ENCODE peak calls at places on chromosomes 7 and 10, in eight cellular contexts. M is AG09309, V is GM18507, N is AML-193, P is thyroid gland, C is nucleus accumbens, L is transverse colon, K is fibroblast of lung. E is an unnamed sample.

GRCh38 chr10:113930482-113931057 is 76.1 kb downstream of the NHLRC2 start:
- DNase-seq in M (no peak), V (no peak), N (no peak), P (no peak), C (no peak), L (no peak), K (no peak), E (no peak)

GRCh38 chr7:38855867-38856266 is 53.1 kb downstream of the VPS41 start:
- DNase-seq in M (no peak), V (no peak), N (no peak), P (no peak), C (no peak), L (no peak), K (no peak), E (no peak)

GRCh38 chr7:98163704-98164478 is 47.3 kb upstream of the BHLHA15 start:
- DNase-seq in M (no peak), V (no peak), N (no peak), P (no peak), C (no peak), L (peak), K (peak), E (peak)

GRCh38 chr10:80204801-80205477 is 398 bp downstream of the ANXA11 start:
- DNase-seq in M (no peak), V (no peak), N (no peak), P (peak), C (no peak), L (peak), K (peak), E (no peak)

GRCh38 chr10:125155101-125155500 is 5.3 kb downstream of the CTBP2 start:
- DNase-seq in M (no peak), V (no peak), N (no peak), P (no peak), C (no peak), L (no peak), K (peak), E (no peak)

GRCh38 chr10:50605280-50606270 is 18.2 kb downstream of the SGMS1 start:
- DNase-seq in M (peak), V (no peak), N (peak), P (peak), C (no peak), L (peak), K (peak), E (peak)

GRCh38 chr7:154373951-154374350 is 321.8 kb downstream of the DPP6 start:
- DNase-seq in M (no peak), V (no peak), N (no peak), P (no peak), C (peak), L (no peak), K (no peak), E (no peak)

GRCh38 chr10:86269332-86269731 is 97.3 kb downstream of the GRID1 start:
- DNase-seq in M (no peak), V (no peak), N (no peak), P (peak), C (no peak), L (no peak), K (no peak), E (no peak)

GRCh38 chr10:96089116-96089515 is 41.0 kb upstream of the ZNF518A start:
- DNase-seq in M (no peak), V (peak), N (no peak), P (no peak), C (no peak), L (no peak), K (no peak), E (no peak)

GRCh38 chr10:948347-948746 is 16.8 kb upstream of the LARP4B start:
- DNase-seq in M (no peak), V (no peak), N (no peak), P (no peak), C (no peak), L (no peak), K (no peak), E (no peak)

GRCh38 chr7:92058040-92058439 is 76.2 kb downstream of the CYP51A1 start:
- DNase-seq in M (no peak), V (no peak), N (peak), P (no peak), C (no peak), L (no peak), K (peak), E (no peak)

GRCh38 chr10:119896937-119897336 is 4.4 kb downstream of the SEC23IP start:
- DNase-seq in M (no peak), V (no peak), N (no peak), P (peak), C (no peak), L (peak), K (no peak), E (no peak)

GRCh38 chr10:7432884-7433726 is 22.3 kb upstream of the SFMBT2 start:
- DNase-seq in M (no peak), V (no peak), N (no peak), P (no peak), C (no peak), L (no peak), K (no peak), E (no peak)

GRCh38 chr7:105011771-105012502 is 2.1 kb upstream of the KMT2E start:
- DNase-seq in M (no peak), V (no peak), N (no peak), P (peak), C (no peak), L (peak), K (no peak), E (no peak)

GRCh38 chr7:16046045-16046444 is 359.6 kb upstream of the MEOX2 start:
- DNase-seq in M (no peak), V (no peak), N (no peak), P (no peak), C (no peak), L (no peak), K (peak), E (no peak)

GRCh38 chr10:71854031-71854430 is 3.0 kb upstream of the PSAP start:
- DNase-seq in M (no peak), V (no peak), N (no peak), P (peak), C (no peak), L (no peak), K (peak), E (no peak)

GRCh38 chr7:522071-522937 is 2.7 kb upstream of the PDGFA start:
- DNase-seq in M (no peak), V (no peak), N (no peak), P (peak), C (peak), L (peak), K (peak), E (no peak)

GRCh38 chr7:96953676-96954513 is 51.5 kb upstream of the DLX6 start:
- DNase-seq in M (no peak), V (no peak), N (no peak), P (no peak), C (no peak), L (no peak), K (peak), E (no peak)

GRCh38 chr10:74113546-74113945 is 37.1 kb downstream of the AP3M1 start:
- DNase-seq in M (no peak), V (no peak), N (no peak), P (peak), C (no peak), L (no peak), K (peak), E (no peak)

GRCh38 chr10:60942134-60942533 is 1.9 kb downstream of the RHOBTB1 start:
- DNase-seq in M (no peak), V (no peak), N (no peak), P (no peak), C (no peak), L (no peak), K (no peak), E (no peak)

GRCh38 chr7:24718431-24718831 is 38.8 kb downstream of the GSDME start:
- DNase-seq in M (no peak), V (no peak), N (no peak), P (no peak), C (no peak), L (no peak), K (no peak), E (no peak)

GRCh38 chr10:80473692-80474596 is 19.8 kb downstream of the TSPAN14 start:
- DNase-seq in M (no peak), V (no peak), N (no peak), P (peak), C (no peak), L (no peak), K (peak), E (no peak)

GRCh38 chr7:17663056-17663675 is 277.1 kb downstream of the SNX13 start:
- DNase-seq in M (peak), V (no peak), N (no peak), P (no peak), C (no peak), L (no peak), K (peak), E (no peak)

GRCh38 chr7:86733783-86734182 is 90.1 kb downstream of the GRM3 start:
- DNase-seq in M (no peak), V (no peak), N (no peak), P (no peak), C (no peak), L (no peak), K (peak), E (no peak)

GRCh38 chr10:33034931-33035330 is 76.9 kb upstream of the ITGB1 start:
- DNase-seq in M (no peak), V (no peak), N (no peak), P (no peak), C (no peak), L (no peak), K (no peak), E (no peak)

GRCh38 chr10:100747061-100747825 is 1.9 kb downstream of the PAX2 start:
- DNase-seq in M (no peak), V (no peak), N (no peak), P (no peak), C (no peak), L (no peak), K (no peak), E (no peak)

GRCh38 chr10:71094712-71095390 is 117.5 kb upstream of the UNC5B start:
- DNase-seq in M (no peak), V (no peak), N (no peak), P (no peak), C (no peak), L (no peak), K (peak), E (no peak)

GRCh38 chr7:151249732-151250072 is 1.2 kb upstream of the SMARCD3 start:
- DNase-seq in M (no peak), V (no peak), N (no peak), P (peak), C (no peak), L (peak), K (peak), E (no peak)

GRCh38 chr7:148963583-148964509 is 64.5 kb downstream of the PDIA4 start:
- DNase-seq in M (no peak), V (no peak), N (no peak), P (no peak), C (no peak), L (peak), K (peak), E (no peak)

GRCh38 chr7:54796150-54796549 is 37.1 kb upstream of the SEC61G start:
- DNase-seq in M (no peak), V (no peak), N (no peak), P (no peak), C (no peak), L (no peak), K (no peak), E (no peak)

GRCh38 chr10:45377858-45378257 is 3.8 kb downstream of the ALOX5 start:
- DNase-seq in M (no peak), V (no peak), N (no peak), P (no peak), C (no peak), L (no peak), K (no peak), E (no peak)

GRCh38 chr7:101100858-101101847 is 15.9 kb downstream of the TRIM56 start:
- DNase-seq in M (no peak), V (no peak), N (no peak), P (no peak), C (no peak), L (no peak), K (no peak), E (no peak)

GRCh38 chr7:4610768-4611467 is 71.2 kb upstream of the FOXK1 start:
- DNase-seq in M (no peak), V (peak), N (peak), P (peak), C (peak), L (peak), K (peak), E (no peak)

GRCh38 chr10:131250454-131251145 is 60.9 kb downstream of the TCERG1L start:
- DNase-seq in M (no peak), V (no peak), N (no peak), P (peak), C (no peak), L (no peak), K (no peak), E (no peak)

GRCh38 chr7:17965600-17965999 is 25.3 kb upstream of the SNX13 start:
- DNase-seq in M (no peak), V (no peak), N (no peak), P (no peak), C (no peak), L (no peak), K (peak), E (no peak)

GRCh38 chr10:98957801-98958200 is 277.9 kb downstream of the HPSE2 start:
- DNase-seq in M (no peak), V (no peak), N (no peak), P (no peak), C (no peak), L (no peak), K (no peak), E (no peak)

GRCh38 chr10:132526676-132527075 is 10.9 kb upstream of the INPP5A start:
- DNase-seq in M (peak), V (no peak), N (no peak), P (peak), C (no peak), L (peak), K (peak), E (peak)

GRCh38 chr10:2921956-2922680 is 145.2 kb upstream of the PFKP start:
- DNase-seq in M (no peak), V (no peak), N (no peak), P (no peak), C (no peak), L (no peak), K (peak), E (no peak)